ENCODE peak calls at places on chromosomes 11 and 22, in six cellular contexts. S, P, V, L, B and Y are unnamed samples.

GRCh38 chr22:25754527-25755202 is 12.7 kb downstream of the MYO18B start:
- DNase-seq in B (no peak), P (no peak), S (peak), L (no peak), V (peak), Y (no peak)

GRCh38 chr11:65927904-65928397 is 8.7 kb downstream of the DRAP1 start:
- DNase-seq in S (no peak), B (no peak), L (no peak), V (peak), P (no peak), Y (no peak)

GRCh38 chr11:26335903-26336302 is 4.0 kb downstream of the ANO3 start:
- DNase-seq in L (no peak), V (no peak), S (no peak), B (no peak), P (no peak), Y (no peak)

GRCh38 chr11:65504671-65505433 is 6.0 kb downstream of the MALAT1 start:
- DNase-seq in P (no peak), S (peak), L (no peak), B (no peak), V (no peak), Y (no peak)

GRCh38 chr11:371051-371450 is 1.8 kb downstream of the B4GALNT4 start:
- DNase-seq in S (no peak), V (no peak), B (no peak), L (no peak), P (no peak), Y (no peak)

GRCh38 chr11:19281041-19281440 is 40.3 kb upstream of the E2F8 start:
- DNase-seq in L (no peak), P (no peak), V (no peak), B (no peak), S (no peak), Y (no peak)

GRCh38 chr11:98003606-98004371 is 1017.0 kb upstream of the CNTN5 start:
- DNase-seq in V (no peak), B (no peak), P (no peak), S (no peak), L (no peak), Y (no peak)

GRCh38 chr11:132848336-132848735 is 684.0 kb downstream of the OPCML start:
- DNase-seq in V (no peak), S (no peak), P (no peak), B (no peak), L (no peak), Y (no peak)

GRCh38 chr11:116686891-116687290 is 85.9 kb downstream of the BUD13 start:
- DNase-seq in S (peak), P (no peak), L (no peak), V (no peak), B (no peak), Y (no peak)

DNA sequence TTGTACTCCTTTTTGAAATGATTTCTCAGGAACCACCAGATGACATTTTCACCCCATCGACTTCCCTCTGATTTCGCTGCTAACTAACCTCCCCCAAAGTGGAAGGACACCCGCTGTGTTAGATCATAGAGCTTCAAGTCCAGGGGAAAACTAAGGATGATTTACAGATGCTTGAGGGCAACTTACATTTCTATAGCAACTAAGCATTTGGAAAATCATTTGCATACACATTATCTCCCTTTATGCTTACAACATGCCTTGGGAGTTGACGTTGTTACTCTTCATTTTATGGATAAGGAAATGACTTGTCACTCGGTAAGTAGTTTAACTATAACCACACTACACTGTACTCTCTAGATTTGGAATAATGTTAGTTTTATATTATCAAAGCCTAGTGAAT is 10.3 kb upstream of the PANX3 start:
- DNase-seq in P (no peak), L (no peak), B (no peak), V (no peak), S (no peak), Y (no peak)
- TF ChIP-seq EP300 in P (no peak), L (no peak), B (no peak), V (no peak), S (no peak), Y (no peak)

GRCh38 chr11:68122936-68123539 is 1.9 kb upstream of the CHKA start:
- DNase-seq in B (no peak), L (no peak), S (no peak), V (peak), P (peak), Y (no peak)
- TF ChIP-seq EP300 in B (no peak), L (no peak), S (no peak), V (peak), P (no peak), Y (no peak)

GRCh38 chr11:72741429-72741833 is 10.8 kb downstream of the ARAP1 start:
- DNase-seq in S (no peak), V (peak), L (peak), B (no peak), P (peak), Y (no peak)
- TF ChIP-seq EP300 in S (no peak), V (no peak), L (no peak), B (no peak), P (no peak), Y (no peak)

GRCh38 chr22:19912236-19912999 is 29.2 kb upstream of the COMT start:
- DNase-seq in S (no peak), P (no peak), B (no peak), L (peak), V (no peak), Y (no peak)
- TF ChIP-seq EP300 in S (no peak), P (no peak), B (no peak), L (no peak), V (no peak), Y (no peak)

DNA sequence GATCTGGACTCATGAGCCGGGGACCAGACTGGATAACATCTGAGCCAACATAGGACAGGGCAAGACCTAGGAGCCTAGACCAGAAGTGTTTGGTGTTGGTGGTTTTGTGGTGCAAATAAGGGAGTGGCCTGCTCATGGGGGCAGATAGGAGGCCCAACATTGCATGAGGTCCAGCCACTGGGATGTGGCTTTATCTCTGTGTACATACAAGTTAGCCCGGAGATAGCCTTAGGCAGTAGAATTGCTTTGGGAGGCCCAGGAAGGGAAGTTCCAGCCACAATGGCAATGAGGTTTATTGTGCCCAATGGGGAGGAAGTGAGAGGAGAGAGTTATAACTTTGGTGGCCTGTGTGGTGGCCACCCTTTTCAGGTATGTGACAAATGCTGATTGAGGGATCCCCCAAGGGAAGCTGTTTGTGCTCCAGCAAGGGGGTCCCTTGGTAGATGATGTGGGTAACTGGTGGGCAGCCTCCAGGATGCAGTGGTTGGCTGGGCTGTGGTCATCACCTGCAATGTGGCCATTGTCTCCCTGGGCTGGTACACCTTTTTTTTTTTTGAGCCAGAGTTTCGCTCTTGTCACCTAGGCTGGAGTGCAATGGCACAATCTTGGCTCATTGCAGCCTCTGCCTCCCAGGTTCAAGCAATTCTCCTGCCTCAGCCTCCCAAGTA is 6.4 kb downstream of the LMO2 start:
- DNase-seq in B (no peak), P (no peak), V (no peak), L (no peak), S (no peak), Y (no peak)
- TF ChIP-seq EP300 in B (no peak), P (no peak), V (no peak), L (no peak), S (no peak), Y (no peak)

DNA sequence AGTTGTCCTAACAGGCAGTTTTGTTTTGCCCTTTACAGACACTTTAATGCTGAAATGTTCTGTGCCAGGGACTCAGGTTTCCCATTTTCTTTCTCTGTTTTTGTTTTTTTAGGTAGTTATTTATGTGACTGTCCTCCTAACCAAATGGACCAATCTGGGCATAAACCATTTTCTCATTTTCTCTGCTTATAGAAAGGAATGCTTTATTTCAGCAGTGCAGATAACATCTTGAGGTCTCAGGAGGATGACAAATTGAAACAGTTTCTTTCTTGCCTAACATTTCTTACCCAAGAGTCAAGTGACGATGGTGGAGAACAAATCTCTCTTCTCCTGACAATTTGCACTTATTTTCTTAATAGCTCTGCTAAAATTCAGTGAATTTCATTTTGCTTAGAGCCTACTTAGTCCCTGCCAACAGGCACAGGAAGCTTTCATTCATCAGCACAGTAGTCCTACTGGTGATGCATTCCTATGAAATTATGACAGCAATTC is 350.0 kb downstream of the TTC28 start:
- DNase-seq in S (no peak), V (no peak), L (no peak), P (no peak), B (no peak), Y (no peak)
- TF ChIP-seq EP300 in S (no peak), V (no peak), L (no peak), P (no peak), B (no peak), Y (no peak)

GRCh38 chr11:130600616-130601015 is 152.2 kb downstream of the ADAMTS15 start:
- DNase-seq in P (no peak), B (no peak), S (no peak), V (no peak), L (peak), Y (no peak)

GRCh38 chr11:130600139-130600538 is 151.7 kb downstream of the ADAMTS15 start:
- DNase-seq in P (no peak), B (no peak), L (no peak), S (no peak), V (no peak), Y (no peak)

GRCh38 chr11:130601141-130601540 is 152.7 kb downstream of the ADAMTS15 start:
- DNase-seq in L (peak), V (peak), S (peak), B (peak), P (no peak), Y (peak)

GRCh38 chr11:130598433-130598832 is 150.0 kb downstream of the ADAMTS15 start:
- DNase-seq in V (no peak), L (peak), B (no peak), P (no peak), S (no peak), Y (no peak)

GRCh38 chr11:130599073-130599654 is 150.7 kb downstream of the ADAMTS15 start:
- DNase-seq in V (peak), L (peak), S (peak), B (no peak), P (no peak), Y (peak)
- TF ChIP-seq EP300 in V (no peak), L (no peak), S (no peak), B (no peak), P (no peak), Y (no peak)

GRCh38 chr11:99370557-99371200 is 349.9 kb downstream of the CNTN5 start:
- DNase-seq in B (no peak), L (no peak), S (no peak), V (no peak), P (no peak), Y (no peak)
- TF ChIP-seq EP300 in B (no peak), L (no peak), S (no peak), V (no peak), P (no peak), Y (no peak)